ENCODE peak calls at places on chromosomes 16 and 17, in seven cellular contexts. R is AG09309, H is HCT116, D is right atrium auricular region, N is epithelial cell of esophagus, L is fibroblast of mammary gland, V is transverse colon. W is an unnamed sample.
A peak's percentile ranks its signal among the peaks of the same experiment; 100 is the strongest.

GRCh38 chr16:86664518-86665318 is 86.4 kb downstream of the FOXL1 start:
- DNase-seq in H (peak; percentile 96), N (peak; percentile 95), R (peak; percentile 85), D (no peak), V (peak; percentile 67), L (peak; percentile 100), W (no peak)

GRCh38 chr16:23048164-23048563 is 101.1 kb downstream of the USP31 start:
- DNase-seq in D (no peak), H (no peak), V (no peak), L (no peak), R (no peak), N (no peak), W (no peak)

GRCh38 chr16:88633684-88634140 is 4.7 kb upstream of the IL17C start:
- DNase-seq in L (peak; percentile 36), N (peak; percentile 57), D (no peak), H (no peak), R (no peak), V (peak; percentile 60), W (no peak)

GRCh38 chr17:37839196-37839978 is 84.8 kb upstream of the TBC1D3K start:
- DNase-seq in V (no peak), L (no peak), H (no peak), N (no peak), R (no peak), D (no peak), W (no peak)

GRCh38 chr17:80261159-80261894 is 675 bp downstream of the RNF213 start:
- DNase-seq in V (peak; percentile 62), R (no peak), H (no peak), L (peak; percentile 54), N (peak; percentile 43), D (no peak), W (peak; percentile 69)

GRCh38 chr17:53628011-53628410 is 194.7 kb upstream of the KIF2B start:
- DNase-seq in L (peak; percentile 18), R (no peak), D (no peak), N (peak; percentile 56), H (no peak), V (no peak), W (no peak)

GRCh38 chr16:31362476-31363405 is 7.8 kb downstream of the ITGAX start:
- DNase-seq in V (no peak), L (no peak), H (no peak), R (no peak), N (no peak), D (no peak), W (no peak)

GRCh38 chr17:61686114-61686513 is 95.1 kb upstream of the NACA2 start:
- DNase-seq in V (no peak), D (no peak), R (no peak), H (no peak), N (no peak), L (no peak), W (no peak)

GRCh38 chr16:84864266-84864955 is 44.6 kb downstream of the CRISPLD2 start:
- DNase-seq in N (no peak), H (no peak), R (no peak), D (no peak), V (no peak), L (no peak), W (no peak)

DNA sequence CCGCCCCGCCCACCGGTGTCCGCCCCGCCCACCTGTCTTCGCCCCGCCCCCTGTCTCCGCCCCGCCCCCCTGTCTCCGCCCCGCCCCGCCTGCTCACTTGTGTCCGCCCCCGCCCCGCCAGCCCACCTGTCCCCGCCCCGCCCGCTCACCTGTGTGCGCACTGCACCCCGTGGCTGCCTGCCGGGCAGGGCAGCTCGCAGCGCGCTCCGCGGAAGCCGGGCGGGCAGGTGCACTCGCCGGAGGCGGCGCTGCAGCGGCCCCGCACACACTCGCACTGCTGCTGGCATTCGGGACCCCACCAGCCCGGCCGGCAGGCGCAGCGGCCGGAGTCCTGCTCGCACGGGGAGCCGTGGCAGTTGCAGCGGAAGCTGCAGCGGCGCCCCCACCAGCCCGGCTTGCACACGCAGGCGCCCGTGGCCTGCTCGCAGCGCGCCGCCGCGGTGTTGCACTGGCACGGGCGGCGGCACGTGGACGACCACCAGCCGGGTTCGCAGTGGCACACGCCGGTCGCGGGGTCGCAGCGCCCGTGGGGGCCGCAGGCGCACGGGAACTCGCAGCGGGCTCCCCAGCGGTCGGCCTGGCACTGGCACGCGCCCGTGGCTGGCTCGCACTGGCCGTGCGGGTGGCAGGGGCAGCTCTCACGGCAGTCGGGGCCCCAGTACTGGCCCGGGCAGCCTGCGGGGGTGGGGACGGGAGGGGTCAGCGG is 2.1 kb downstream of the SCARF1 start:
- DNase-seq in V (peak; percentile 88), R (no peak), D (no peak), H (peak; percentile 62), L (no peak), N (peak; percentile 85), W (no peak)
- H3K4me3 ChIP-seq in V (peak overlapping the region; percentile 49), R (no peak overlapping the region), D (peak overlapping the region; percentile 36), H (peak overlapping the region; percentile 61), L (no peak overlapping the region), N (peak overlapping the region; percentile 21), W (peak overlapping the region; percentile 7)

GRCh38 chr16:75379911-75380847 is 53.1 kb downstream of the CFDP1 start:
- DNase-seq in N (no peak), D (no peak), H (no peak), L (no peak), V (peak; percentile 44), R (no peak), W (no peak)
- TF ChIP-seq CTCF in N (no peak), D (no peak), H (no peak), L (no peak), V (no peak), R (no peak), W (no peak)

DNA sequence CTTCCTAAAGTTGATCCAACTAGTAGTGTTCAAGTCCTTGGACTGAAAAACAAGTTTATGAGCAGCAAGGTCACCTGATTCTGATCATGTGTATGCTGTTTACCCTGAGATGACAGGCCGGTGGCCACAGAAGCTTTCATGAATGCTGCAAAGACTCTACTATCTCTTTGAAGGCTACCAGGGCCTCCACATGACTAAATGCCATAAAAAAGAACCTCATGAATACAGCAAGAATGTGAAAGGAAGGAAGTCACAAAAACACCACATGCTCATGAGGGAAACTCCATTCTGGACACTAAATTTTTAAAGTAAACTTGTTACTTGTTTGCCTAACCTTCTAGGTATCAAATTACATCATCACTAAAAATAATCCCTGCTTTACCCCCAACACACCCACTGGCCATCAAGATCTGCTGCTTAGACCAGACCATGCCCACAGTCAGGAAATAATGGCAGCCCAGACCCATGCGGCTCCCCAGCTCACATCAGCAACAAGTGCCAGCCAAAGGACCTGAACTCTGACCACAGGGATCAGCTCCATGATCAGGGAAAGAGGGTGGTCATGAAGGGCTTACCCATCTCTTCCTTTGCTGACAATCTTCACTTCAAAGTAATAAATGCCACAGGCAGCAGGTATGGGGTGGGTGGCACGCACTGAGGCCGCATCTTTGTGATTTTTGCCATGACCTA is 1.4 kb downstream of the RANBP10 start:
- DNase-seq in L (no peak), N (no peak), H (no peak), V (no peak), R (no peak), D (no peak), W (no peak)
- H3K4me3 ChIP-seq in L (peak overlapping the region; percentile 94), N (peak overlapping the region; percentile 95), H (peak overlapping the region; percentile 100), V (peak overlapping the region; percentile 82), R (peak overlapping the region; percentile 89), D (no peak overlapping the region), W (no peak overlapping the region)

GRCh38 chr17:21286066-21286770 is 1.7 kb downstream of the MAP2K3 start:
- DNase-seq in L (peak; percentile 99), H (peak; percentile 81), V (peak; percentile 92), R (peak; percentile 97), D (peak; percentile 99), N (peak; percentile 98), W (peak; percentile 92)
- TF ChIP-seq CTCF in L (no peak), H (no peak), V (no peak), R (no peak), D (no peak), N (no peak), W (no peak)

GRCh38 chr16:10617662-10618420 is 37.4 kb upstream of the EMP2 start:
- DNase-seq in H (no peak), D (no peak), L (peak; percentile 61), N (peak; percentile 76), V (no peak), R (no peak), W (no peak)

GRCh38 chr16:10616744-10617640 is 36.6 kb upstream of the EMP2 start:
- DNase-seq in N (peak; percentile 83), H (peak; percentile 8), D (peak; percentile 71), L (peak; percentile 65), V (peak; percentile 82), R (no peak), W (peak; percentile 90)

GRCh38 chr16:10618710-10619209 is 38.4 kb upstream of the EMP2 start:
- DNase-seq in L (no peak), D (no peak), V (no peak), R (no peak), N (peak; percentile 33), H (no peak), W (no peak)

GRCh38 chr16:10620120-10620519 is 39.7 kb upstream of the EMP2 start:
- DNase-seq in D (no peak), N (no peak), L (no peak), R (no peak), V (no peak), H (no peak), W (no peak)

DNA sequence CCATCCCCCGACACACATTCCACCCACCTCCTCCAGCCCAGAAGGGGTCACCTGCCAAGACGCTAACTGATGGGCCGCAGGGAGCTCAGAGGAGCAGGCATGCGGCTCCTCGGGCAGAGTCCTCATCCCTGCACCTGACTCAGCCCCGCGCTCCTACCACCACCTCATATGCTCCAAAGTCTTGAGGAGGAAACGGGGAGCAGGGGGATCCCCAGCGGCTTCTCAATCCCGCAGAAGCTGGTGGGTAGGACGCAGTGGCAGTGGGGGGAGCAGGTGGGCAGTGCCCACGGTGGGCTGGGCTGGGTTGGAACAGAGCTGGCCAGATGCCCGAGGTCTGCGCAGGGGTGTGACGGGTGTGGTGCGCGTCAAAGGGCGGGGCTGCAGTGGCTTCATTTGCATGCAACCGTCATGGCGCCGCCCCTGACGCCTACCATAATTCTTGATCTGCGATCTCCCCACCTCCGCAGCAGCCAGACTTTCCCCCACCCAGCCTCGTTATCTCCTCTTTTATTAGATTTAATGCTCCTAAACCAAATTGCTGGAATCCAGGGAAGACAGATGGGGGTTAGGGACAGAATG is 39.0 kb upstream of the EMP2 start:
- DNase-seq in N (peak; percentile 52), V (peak; percentile 85), R (no peak), H (no peak), L (no peak), D (no peak), W (peak; percentile 89)
- H3K4me3 ChIP-seq in N (peak overlapping the region; percentile 30), V (peak overlapping the region; percentile 20), R (no peak overlapping the region), H (no peak overlapping the region), L (no peak overlapping the region), D (no peak overlapping the region), W (no peak overlapping the region)

W was measured in lower leg skin.